ENCODE peak calls at places on chromosome 21, in six cellular contexts. Q is CD8-positive, alpha-beta T cell; V is fibroblast of lung; U is esophagus squamous epithelium; P is adrenal gland; E is A549. B is an unnamed sample.

GRCh38 chr21:35615325-35615724 is 445.0 kb downstream of the SETD4 start:
- DNase-seq in V (no peak), P (no peak), Q (no peak), E (no peak), U (no peak), B (no peak)

GRCh38 chr21:36966846-36967657 is 583 bp upstream of the HLCS start:
- DNase-seq in P (peak), V (peak), E (no peak), U (no peak), Q (no peak), B (peak)

GRCh38 chr21:33662046-33662445 is 19.7 kb downstream of the ITSN1 start:
- DNase-seq in E (no peak), U (no peak), Q (no peak), V (no peak), P (no peak), B (no peak)

GRCh38 chr21:42672699-42673458 is 19.5 kb downstream of the PDE9A start:
- DNase-seq in P (no peak), U (no peak), E (no peak), Q (no peak), V (peak), B (no peak)

GRCh38 chr21:42702720-42703119 is 49.3 kb downstream of the PDE9A start:
- DNase-seq in V (no peak), U (no peak), Q (no peak), P (no peak), E (no peak), B (no peak)

GRCh38 chr21:28822882-28823335 is 169.8 kb downstream of the LTN1 start:
- DNase-seq in U (no peak), P (no peak), V (peak), E (no peak), Q (no peak), B (no peak)

GRCh38 chr21:35128526-35128925 is 79.4 kb upstream of the RUNX1 start:
- DNase-seq in V (no peak), Q (no peak), E (no peak), U (no peak), P (no peak), B (no peak)

GRCh38 chr21:29581393-29581792 is 282.7 kb downstream of the BACH1 start:
- DNase-seq in V (no peak), E (no peak), P (no peak), Q (no peak), U (no peak), B (no peak)

GRCh38 chr21:33762798-33763572 is 120.7 kb downstream of the ITSN1 start:
- DNase-seq in Q (no peak), P (no peak), U (no peak), V (peak), E (no peak), B (no peak)

GRCh38 chr21:41071410-41071809 is 96.5 kb upstream of the BACE2 start:
- DNase-seq in Q (no peak), U (no peak), E (peak), P (no peak), V (no peak), B (peak)
- TF ChIP-seq CTCF in Q (no peak), U (no peak), E (no peak), P (no peak), V (no peak), B (no peak)

GRCh38 chr21:44803651-44804050 is 2.0 kb upstream of the UBE2G2 start:
- DNase-seq in U (no peak), Q (no peak), P (no peak), E (no peak), V (no peak), B (no peak)

GRCh38 chr21:44802396-44803153 is 955 bp upstream of the UBE2G2 start:
- DNase-seq in P (no peak), V (no peak), E (no peak), Q (no peak), U (no peak), B (no peak)

GRCh38 chr21:44801468-44802395 is at the start of gene UBE2G2:
- DNase-seq in Q (peak), V (peak), P (peak), U (no peak), E (peak), B (peak)

GRCh38 chr21:44800103-44800502 is 1.5 kb downstream of the UBE2G2 start:
- DNase-seq in Q (no peak), P (no peak), E (peak), U (no peak), V (peak), B (peak)

DNA sequence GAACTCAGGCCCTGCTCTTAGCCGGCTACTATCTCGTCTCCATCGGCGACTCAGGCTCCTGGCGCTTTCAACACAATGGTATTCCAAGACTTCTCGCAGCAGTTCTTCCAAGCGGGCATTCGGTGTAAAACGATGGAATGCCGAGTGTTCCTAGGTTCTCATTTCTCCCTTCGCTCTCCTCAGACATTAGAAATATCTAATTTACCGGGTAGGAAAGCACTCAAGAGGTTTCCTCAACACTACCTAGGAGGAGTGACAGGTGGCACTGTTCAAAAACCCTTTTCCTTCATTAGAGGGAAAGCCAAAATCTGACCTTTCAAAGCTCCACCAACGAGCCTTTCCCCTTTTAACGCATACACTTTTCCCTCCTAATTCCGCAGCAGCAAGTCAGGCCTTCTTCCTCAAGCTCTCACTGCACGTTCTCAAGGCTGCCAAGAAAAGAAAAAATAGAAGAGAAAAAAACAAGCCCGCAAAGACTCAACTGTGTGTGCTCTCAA is 601 bp downstream of the UBE2G2 start:
- DNase-seq in V (peak), Q (no peak), P (no peak), E (peak), U (no peak), B (no peak)
- TF ChIP-seq CTCF in V (no peak), Q (peak), P (peak), E (peak), U (peak), B (peak)

GRCh38 chr21:26550357-26550756 is 22.7 kb downstream of the CYYR1 start:
- DNase-seq in P (no peak), V (no peak), E (no peak), U (no peak), Q (no peak), B (no peak)

GRCh38 chr21:26557106-26557505 is 16.0 kb downstream of the CYYR1 start:
- DNase-seq in V (no peak), P (no peak), U (no peak), Q (no peak), E (no peak), B (no peak)

GRCh38 chr21:26555554-26555953 is 17.5 kb downstream of the CYYR1 start:
- DNase-seq in U (no peak), E (no peak), Q (no peak), P (no peak), V (no peak), B (no peak)

GRCh38 chr21:26553921-26554320 is 19.2 kb downstream of the CYYR1 start:
- DNase-seq in E (no peak), V (no peak), Q (no peak), U (no peak), P (no peak), B (no peak)

GRCh38 chr21:26554365-26554764 is 18.7 kb downstream of the CYYR1 start:
- DNase-seq in P (no peak), E (no peak), V (no peak), Q (no peak), U (no peak), B (no peak)
- TF ChIP-seq CTCF in P (no peak), E (no peak), V (no peak), Q (no peak), U (no peak), B (no peak)

GRCh38 chr21:15895142-15896106 is 165.6 kb downstream of the USP25 start:
- DNase-seq in V (peak), P (no peak), Q (no peak), E (no peak), U (no peak), B (no peak)

GRCh38 chr21:15896501-15896900 is 166.7 kb downstream of the USP25 start:
- DNase-seq in U (no peak), P (no peak), V (no peak), Q (no peak), E (no peak), B (no peak)

GRCh38 chr21:15893902-15894301 is 164.1 kb downstream of the USP25 start:
- DNase-seq in U (no peak), V (no peak), Q (no peak), E (no peak), P (no peak), B (no peak)

GRCh38 chr21:15894596-15894995 is 164.8 kb downstream of the USP25 start:
- DNase-seq in Q (no peak), P (no peak), E (no peak), U (no peak), V (peak), B (no peak)
- TF ChIP-seq CTCF in Q (no peak), P (peak), E (no peak), U (peak), V (no peak), B (peak)

DNA sequence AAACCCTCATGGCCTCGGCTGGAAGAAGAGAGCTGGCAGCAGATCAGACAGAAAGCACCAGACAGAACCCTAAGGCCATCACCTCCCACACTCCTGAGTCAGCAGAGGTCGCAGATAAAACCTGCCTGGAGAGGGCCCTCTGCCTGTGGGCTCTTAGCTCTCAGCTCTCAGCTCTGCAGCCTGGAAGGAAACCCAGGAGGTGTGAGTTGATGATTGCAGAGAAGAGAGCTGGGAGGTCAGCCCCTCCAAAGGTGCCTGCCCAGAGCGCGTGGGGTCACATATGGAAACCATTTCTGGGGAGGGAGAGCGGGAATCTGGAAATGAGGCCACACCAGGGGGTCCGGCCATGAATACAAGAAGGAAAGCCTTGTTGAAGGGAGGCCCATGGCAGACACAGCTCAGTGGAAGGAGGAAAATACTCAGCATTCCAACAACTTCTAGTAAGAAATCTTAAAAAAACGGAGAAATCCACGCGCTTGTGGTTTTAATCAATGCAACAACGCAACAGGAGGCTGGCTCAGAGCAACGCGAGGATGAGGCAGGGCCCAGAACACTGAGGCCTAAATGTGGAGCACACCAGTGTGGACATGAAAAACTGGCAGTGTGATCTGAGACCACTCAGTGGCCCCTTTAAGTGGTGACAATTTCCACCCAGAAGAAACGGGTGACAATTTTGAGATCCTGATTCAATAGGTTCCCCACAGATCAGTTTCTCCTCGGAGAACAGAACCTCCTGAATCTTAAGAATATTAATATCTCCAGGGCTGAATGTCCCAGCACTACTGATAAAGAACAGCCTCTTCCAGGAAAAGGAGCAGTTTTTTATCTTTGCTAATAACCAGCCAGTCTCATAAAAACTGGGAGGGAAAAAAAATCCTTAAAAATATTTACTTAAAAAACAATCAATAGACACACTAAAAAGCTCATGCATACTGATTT is 45.7 kb downstream of the PSMG1 start:
- DNase-seq in P (peak), U (no peak), Q (no peak), V (peak), E (peak), B (no peak)
- TF ChIP-seq CTCF in P (no peak), U (no peak), Q (no peak), V (no peak), E (no peak), B (no peak)

DNA sequence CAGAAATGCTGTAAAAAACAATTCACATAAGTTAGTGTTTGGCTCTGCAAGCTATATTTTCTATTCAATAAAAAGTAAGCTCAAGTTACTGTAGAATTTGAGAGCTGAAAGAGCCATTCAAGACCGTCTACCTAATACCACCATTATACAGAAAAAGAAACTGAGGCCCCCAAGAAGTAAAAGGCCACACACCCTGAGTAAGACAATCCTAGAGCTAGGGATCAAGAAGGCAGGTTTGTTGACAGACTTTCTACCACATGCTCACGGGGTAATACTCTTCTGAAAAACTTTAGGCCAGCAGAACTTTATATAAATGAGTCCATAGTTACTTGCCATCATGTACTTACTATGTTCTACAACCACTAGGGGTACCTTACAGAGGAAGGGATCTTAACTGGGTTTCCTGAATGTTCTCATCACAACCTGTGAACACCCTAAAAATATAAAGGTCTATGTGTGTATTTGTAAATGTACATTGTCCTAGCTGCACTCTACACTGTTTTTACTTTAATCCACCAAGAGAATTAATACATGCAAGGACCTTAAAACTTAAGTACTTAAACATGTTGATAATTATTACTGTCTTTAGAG is 2.7 kb downstream of the PSMG1 start:
- DNase-seq in E (peak), P (no peak), Q (no peak), V (no peak), U (no peak), B (no peak)
- TF ChIP-seq CTCF in E (no peak), P (peak), Q (no peak), V (no peak), U (peak), B (peak)